ENCODE peak calls at places on chromosomes 6 and 20, in eight cellular contexts. N is heart left ventricle, I is spleen, P is AG09309, E is astrocyte of the spinal cord, S is stomach, C is psoas muscle, G is bronchial epithelial cell. L is an unnamed sample.

GRCh38 chr20:58709703-58710039 is 17.1 kb downstream of the NPEPL1 start:
- DNase-seq in N (no peak), I (peak), P (no peak), E (no peak), S (peak), C (no peak), G (no peak), L (no peak)

GRCh38 chr20:8414611-8415274 is 282.7 kb downstream of the PLCB1 start:
- DNase-seq in N (no peak), I (no peak), P (no peak), E (peak), S (no peak), C (no peak), G (peak), L (peak)

GRCh38 chr6:73514746-73515110 is 6.1 kb downstream of the EEF1A1 start:
- DNase-seq in N (no peak), I (no peak), P (no peak), E (no peak), S (no peak), C (no peak), G (no peak), L (no peak)

GRCh38 chr6:137914530-137915193 is 47.6 kb downstream of the TNFAIP3 start:
- DNase-seq in N (no peak), I (no peak), P (no peak), E (no peak), S (no peak), C (no peak), G (no peak), L (no peak)

GRCh38 chr6:31466466-31466865 is 31.5 kb upstream of the MICB start:
- DNase-seq in N (no peak), I (no peak), P (no peak), E (no peak), S (no peak), C (no peak), G (no peak), L (no peak)

GRCh38 chr6:4336778-4337442 is 201.5 kb upstream of the ECI2 start:
- DNase-seq in N (no peak), I (no peak), P (no peak), E (no peak), S (no peak), C (no peak), G (no peak), L (no peak)

GRCh38 chr6:84462697-84463096 is 235.3 kb upstream of the CEP162 start:
- DNase-seq in N (no peak), I (no peak), P (peak), E (peak), S (no peak), C (no peak), G (peak), L (peak)

GRCh38 chr20:19813839-19814238 is 55.8 kb downstream of the RIN2 start:
- DNase-seq in N (no peak), I (no peak), P (no peak), E (no peak), S (no peak), C (no peak), G (no peak), L (no peak)

GRCh38 chr20:63215101-63216040 is 560 bp downstream of the YTHDF1 start:
- DNase-seq in N (peak), I (no peak), P (no peak), E (peak), S (no peak), C (no peak), G (peak), L (peak)

GRCh38 chr6:112298816-112299281 is 44.5 kb upstream of the LAMA4 start:
- DNase-seq in N (no peak), I (no peak), P (peak), E (peak), S (no peak), C (no peak), G (peak), L (peak)

GRCh38 chr20:25529295-25529951 is 55.9 kb downstream of the NINL start:
- DNase-seq in N (no peak), I (no peak), P (no peak), E (no peak), S (no peak), C (no peak), G (peak), L (no peak)

GRCh38 chr20:25534845-25535244 is 50.5 kb downstream of the NINL start:
- DNase-seq in N (no peak), I (no peak), P (no peak), E (no peak), S (no peak), C (no peak), G (no peak), L (no peak)

GRCh38 chr20:25533920-25534700 is 51.2 kb downstream of the NINL start:
- DNase-seq in N (no peak), I (no peak), P (no peak), E (no peak), S (no peak), C (no peak), G (no peak), L (no peak)

GRCh38 chr20:25532015-25532751 is 53.1 kb downstream of the NINL start:
- DNase-seq in N (no peak), I (no peak), P (no peak), E (no peak), S (no peak), C (no peak), G (peak), L (no peak)

DNA sequence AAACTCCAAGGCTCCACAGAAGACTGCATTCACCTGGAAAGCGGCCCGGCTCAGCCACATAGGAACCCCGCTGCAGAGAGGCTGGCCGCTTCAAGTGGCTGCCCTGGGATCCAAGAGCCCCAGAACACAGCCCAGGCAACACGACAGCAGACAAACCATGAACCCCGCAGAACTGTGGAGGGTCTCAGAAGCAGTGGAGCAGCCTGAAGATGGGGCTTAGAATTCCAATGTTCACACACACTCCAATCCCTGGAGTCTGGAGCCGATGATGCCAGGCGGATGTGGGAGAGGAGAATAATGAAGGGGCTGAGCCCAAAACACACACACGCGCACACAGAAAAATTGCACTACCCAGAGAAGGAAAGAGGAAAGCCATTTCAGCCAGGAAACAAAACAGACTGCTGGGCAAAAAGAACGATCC is 52.4 kb downstream of the NINL start:
- DNase-seq in N (no peak), I (no peak), P (no peak), E (peak), S (no peak), C (no peak), G (no peak), L (no peak)
- H3K4me3 ChIP-seq in N (no peak), I (no peak), P (no peak), E (peak), S (no peak), C (no peak), G (no peak), L (no peak)

GRCh38 chr6:51314965-51315364 is 496.3 kb downstream of the TFAP2B start:
- DNase-seq in N (no peak), I (no peak), P (no peak), E (no peak), S (no peak), C (no peak), G (no peak), L (no peak)

GRCh38 chr6:51322505-51322904 is 503.8 kb downstream of the TFAP2B start:
- DNase-seq in N (no peak), I (no peak), P (no peak), E (no peak), S (no peak), C (no peak), G (peak), L (peak)

GRCh38 chr6:51323056-51323455 is 504.4 kb downstream of the TFAP2B start:
- DNase-seq in N (no peak), I (no peak), P (no peak), E (no peak), S (no peak), C (no peak), G (no peak), L (no peak)

DNA sequence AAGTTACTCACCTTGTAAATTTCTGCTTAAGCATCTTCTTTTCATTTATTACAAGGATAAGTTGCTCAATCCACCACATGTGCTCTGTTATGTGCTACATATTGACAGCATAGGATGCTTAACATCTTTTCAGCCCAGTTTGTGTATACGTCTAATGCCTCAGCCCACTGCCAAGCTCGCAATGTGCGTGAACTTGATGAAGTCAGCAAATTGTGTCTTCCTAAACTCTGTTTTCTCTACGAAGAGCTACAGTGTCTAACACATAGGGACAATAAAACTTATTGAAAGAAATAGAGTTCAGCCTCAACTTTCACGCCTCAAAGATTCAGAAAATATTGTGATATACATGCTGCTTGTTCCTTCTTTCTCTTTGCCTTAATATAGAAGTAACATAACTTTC is 500.0 kb downstream of the TFAP2B start:
- DNase-seq in N (no peak), I (no peak), P (no peak), E (no peak), S (no peak), C (no peak), G (no peak), L (no peak)
- TF ChIP-seq CTCF in N (no peak), I (no peak), P (no peak), E (no peak), S (no peak), C (no peak), G (no peak), L (no peak)

GRCh38 chr6:27157461-27158315 is 89.8 kb upstream of the PRSS16 start:
- DNase-seq in N (peak), I (peak), P (no peak), E (peak), S (peak), C (peak), G (peak), L (peak)

GRCh38 chr6:27156874-27157460 is 90.5 kb upstream of the PRSS16 start:
- DNase-seq in N (no peak), I (no peak), P (no peak), E (no peak), S (no peak), C (no peak), G (no peak), L (no peak)

GRCh38 chr6:27159725-27160124 is 87.8 kb upstream of the PRSS16 start:
- DNase-seq in N (no peak), I (no peak), P (no peak), E (no peak), S (no peak), C (no peak), G (no peak), L (no peak)

GRCh38 chr6:27161115-27161514 is 86.4 kb upstream of the PRSS16 start:
- DNase-seq in N (no peak), I (no peak), P (no peak), E (no peak), S (no peak), C (no peak), G (no peak), L (no peak)

DNA sequence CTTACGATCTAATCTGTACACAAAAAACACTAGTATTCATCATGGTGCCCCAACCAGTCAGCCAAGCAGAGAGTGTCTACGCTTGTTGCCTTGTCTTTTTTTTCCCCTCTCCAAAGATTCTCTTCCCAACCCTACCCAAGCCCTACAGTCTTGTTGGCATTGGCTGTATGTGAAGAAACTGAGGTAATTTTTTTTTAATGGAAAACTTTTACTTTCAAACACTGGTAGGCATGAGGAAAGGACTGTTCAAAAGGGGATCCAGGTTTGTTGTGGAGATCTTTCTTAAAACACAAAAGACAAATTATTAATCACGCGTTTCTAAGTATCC is 89.2 kb upstream of the PRSS16 start:
- DNase-seq in N (no peak), I (no peak), P (no peak), E (no peak), S (no peak), C (no peak), G (no peak), L (no peak)
- H3K4me3 ChIP-seq in N (no peak), I (no peak), P (no peak), E (no peak), S (peak), C (no peak), G (no peak), L (no peak)

DNA sequence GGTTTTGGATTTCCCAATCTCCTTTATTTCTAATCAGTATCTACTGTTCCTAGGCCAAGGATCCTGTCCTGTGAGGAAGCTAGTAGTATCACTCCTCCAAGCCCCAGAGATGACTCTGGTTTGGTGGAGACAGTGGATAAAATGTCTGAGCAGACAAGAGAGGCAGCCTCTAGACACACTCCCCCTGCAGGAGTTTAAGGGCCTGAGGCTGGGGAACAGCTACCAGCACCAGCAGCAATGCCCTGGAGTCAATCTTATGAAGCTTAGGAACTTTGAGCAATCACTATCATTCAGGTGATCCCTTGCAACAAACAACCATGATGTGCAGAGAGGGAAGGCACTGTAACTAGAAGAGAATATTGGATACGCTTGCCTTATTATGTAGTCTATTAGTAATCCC is 384.7 kb upstream of the ID4 start:
- DNase-seq in N (no peak), I (no peak), P (no peak), E (no peak), S (no peak), C (no peak), G (no peak), L (peak)
- TF ChIP-seq CTCF in N (no peak), I (no peak), P (no peak), E (peak), S (no peak), C (no peak), G (no peak), L (peak)